ENCODE peak calls at places on chromosomes 3 and 15, in eight cellular contexts. One of them, this sample, is unnamed.

GRCh38 chr3:136787226-136787793 is 31.6 kb upstream of the SLC35G2 start:
- DNase-seq in nephron progenitor cell: no peak
- DNase-seq in lung: no peak
- DNase-seq in frontal cortex: no peak
- DNase-seq in pons: peak; percentile 44
- DNase-seq in right cardiac atrium: no peak
- DNase-seq in GM06990: no peak
- DNase-seq in heart left ventricle: no peak
- DNase-seq in this sample: no peak

GRCh38 chr3:15462451-15462850 is 35.1 kb downstream of the EAF1 start:
- DNase-seq in frontal cortex: no peak
- DNase-seq in nephron progenitor cell: no peak
- DNase-seq in GM06990: no peak
- DNase-seq in right cardiac atrium: no peak
- DNase-seq in heart left ventricle: no peak
- DNase-seq in lung: no peak
- DNase-seq in pons: no peak
- DNase-seq in this sample: no peak

GRCh38 chr15:77138167-77138522 is 67.2 kb upstream of the TSPAN3 start:
- DNase-seq in heart left ventricle: no peak
- DNase-seq in pons: no peak
- DNase-seq in GM06990: no peak
- DNase-seq in nephron progenitor cell: no peak
- DNase-seq in right cardiac atrium: no peak
- DNase-seq in lung: no peak
- DNase-seq in frontal cortex: no peak
- DNase-seq in this sample: no peak

GRCh38 chr3:46672349-46672695 is 21.2 kb downstream of the ALS2CL start:
- DNase-seq in right cardiac atrium: no peak
- DNase-seq in pons: no peak
- DNase-seq in lung: no peak
- DNase-seq in GM06990: no peak
- DNase-seq in nephron progenitor cell: peak; percentile 0
- DNase-seq in heart left ventricle: no peak
- DNase-seq in frontal cortex: peak; percentile 0
- DNase-seq in this sample: no peak

GRCh38 chr3:105828703-105829102 is 40.1 kb downstream of the CBLB start:
- DNase-seq in pons: no peak
- DNase-seq in nephron progenitor cell: no peak
- DNase-seq in lung: no peak
- DNase-seq in frontal cortex: no peak
- DNase-seq in GM06990: peak; percentile 39
- DNase-seq in heart left ventricle: no peak
- DNase-seq in right cardiac atrium: no peak
- DNase-seq in this sample: no peak

GRCh38 chr3:153624310-153625030 is 462.4 kb downstream of the RAP2B start:
- DNase-seq in pons: no peak
- DNase-seq in frontal cortex: no peak
- DNase-seq in right cardiac atrium: no peak
- DNase-seq in lung: no peak
- DNase-seq in nephron progenitor cell: no peak
- DNase-seq in GM06990: peak; percentile 28
- DNase-seq in heart left ventricle: no peak
- DNase-seq in this sample: no peak

GRCh38 chr15:101536166-101536874 is 46.8 kb upstream of the PCSK6 start:
- DNase-seq in right cardiac atrium: no peak
- DNase-seq in frontal cortex: no peak
- DNase-seq in pons: no peak
- DNase-seq in heart left ventricle: no peak
- DNase-seq in lung: peak; percentile 23
- DNase-seq in GM06990: no peak
- DNase-seq in nephron progenitor cell: no peak
- DNase-seq in this sample: no peak

GRCh38 chr3:105538483-105538882 is 171.8 kb downstream of the ALCAM start:
- DNase-seq in GM06990: no peak
- DNase-seq in lung: no peak
- DNase-seq in nephron progenitor cell: no peak
- DNase-seq in frontal cortex: no peak
- DNase-seq in heart left ventricle: no peak
- DNase-seq in right cardiac atrium: no peak
- DNase-seq in pons: no peak
- DNase-seq in this sample: no peak